ENCODE peak calls at places on chromosomes 5 and 9, in five cellular contexts. X is fibroblast of the conjunctiva, A is GM12892, E is astrocyte of the spinal cord, K is NCI-H82. Y is an unnamed sample.

GRCh38 chr5:146015001-146015400 is 78.6 kb downstream of the SH3RF2 start:
- DNase-seq in X (no peak), A (no peak), E (no peak), K (peak), Y (no peak)

GRCh38 chr9:23621166-23621565 is 204.9 kb downstream of the ELAVL2 start:
- DNase-seq in X (no peak), A (no peak), E (peak), K (no peak), Y (no peak)

GRCh38 chr5:73135429-73136276 is 15.3 kb downstream of the TMEM171 start:
- DNase-seq in X (no peak), A (no peak), E (peak), K (peak), Y (no peak)

GRCh38 chr9:130414910-130415746 is 29.6 kb upstream of the ASS1 start:
- DNase-seq in X (no peak), A (no peak), E (no peak), K (no peak), Y (no peak)

GRCh38 chr9:130835441-130836298 is 616 bp downstream of the ABL1 start:
- DNase-seq in X (peak), A (peak), E (peak), K (peak), Y (peak)

GRCh38 chr5:143653256-143653655 is 158.7 kb upstream of the HMHB1 start:
- DNase-seq in X (no peak), A (no peak), E (no peak), K (no peak), Y (no peak)

GRCh38 chr5:675111-675875 is 17.9 kb downstream of the TPPP start:
- DNase-seq in X (no peak), A (no peak), E (no peak), K (no peak), Y (no peak)

GRCh38 chr9:3760031-3760430 is 234.2 kb upstream of the RFX3 start:
- DNase-seq in X (no peak), A (no peak), E (no peak), K (peak), Y (no peak)

GRCh38 chr9:91071185-91071990 is 269.8 kb downstream of the SYK start:
- DNase-seq in X (peak), A (no peak), E (peak), K (no peak), Y (no peak)

GRCh38 chr5:122774519-122774860 is 390 bp upstream of the SNX2 start:
- DNase-seq in X (no peak), A (no peak), E (no peak), K (no peak), Y (peak)

GRCh38 chr5:151107084-151107483 is 26.2 kb upstream of the TNIP1 start:
- DNase-seq in X (no peak), A (no peak), E (no peak), K (no peak), Y (no peak)

GRCh38 chr9:23824241-23825142 is 1.5 kb downstream of the ELAVL2 start:
- DNase-seq in X (no peak), A (no peak), E (peak), K (peak), Y (no peak)

GRCh38 chr9:2809692-2810423 is 34.0 kb downstream of the PUM3 start:
- DNase-seq in X (peak), A (no peak), E (peak), K (no peak), Y (no peak)

GRCh38 chr9:98129451-98129881 is 10.4 kb upstream of the TRIM14 start:
- DNase-seq in X (no peak), A (peak), E (no peak), K (no peak), Y (peak)

GRCh38 chr5:85263125-85263524 is 878.4 kb upstream of the EDIL3 start:
- DNase-seq in X (no peak), A (no peak), E (no peak), K (no peak), Y (no peak)